ENCODE peak calls at places on chromosomes 2 and 18, in four cellular contexts. C, V, W and U are unnamed samples.

GRCh38 chr2:128519517-128520215 is 201.0 kb upstream of the HS6ST1 start:
- DNase-seq in W (no peak), V (no peak), C (no peak), U (no peak)

GRCh38 chr2:85924522-85924921 is 35.7 kb upstream of the ST3GAL5 start:
- DNase-seq in C (no peak), W (peak; percentile 96), V (no peak), U (peak; percentile 84)

GRCh38 chr2:163348843-163349395 is 386.9 kb downstream of the FIGN start:
- DNase-seq in W (peak; percentile 73), C (no peak), V (no peak), U (no peak)

GRCh38 chr2:69087912-69088240 is 74.9 kb downstream of the ANTXR1 start:
- DNase-seq in V (no peak), W (no peak), C (no peak), U (no peak)

GRCh38 chr18:9673296-9674251 is 34.5 kb upstream of the RAB31 start:
- DNase-seq in V (no peak), C (no peak), W (peak; percentile 57), U (no peak)

GRCh38 chr2:2686228-2686627 is 355.2 kb upstream of the MYT1L start:
- DNase-seq in C (no peak), V (no peak), W (no peak), U (no peak)

GRCh38 chr18:75582406-75582821 is 154.9 kb upstream of the SMIM21 start:
- DNase-seq in V (no peak), W (no peak), C (no peak), U (no peak)

GRCh38 chr2:217972490-217972889 is 30.3 kb downstream of the TNS1 start:
- DNase-seq in W (no peak), C (no peak), V (no peak), U (peak; percentile 50)

GRCh38 chr18:54117853-54118773 is 106.4 kb downstream of the MBD2 start:
- DNase-seq in W (no peak), C (no peak), V (no peak), U (no peak)